ENCODE peak calls at places on chromosomes 5 and 9, in four cellular contexts. X is GM12878, Q is adrenal gland, C is A549. H is an unnamed sample.

GRCh38 chr5:6424110-6424659 is 24.5 kb upstream of the UBE2QL1 start:
- DNase-seq in C (no peak), X (no peak), Q (no peak), H (no peak)

GRCh38 chr5:169146158-169146557 is 154.8 kb downstream of the SLIT3 start:
- DNase-seq in X (no peak), C (no peak), Q (no peak), H (no peak)

GRCh38 chr5:90173299-90174030 is 236.1 kb downstream of the CETN3 start:
- DNase-seq in C (no peak), Q (no peak), X (no peak), H (no peak)

GRCh38 chr5:149851211-149851610 is 93.4 kb downstream of the PDE6A start:
- DNase-seq in Q (no peak), C (no peak), X (no peak), H (no peak)

GRCh38 chr5:106755066-106755465 is 915.7 kb downstream of the EFNA5 start:
- DNase-seq in Q (no peak), C (no peak), X (no peak), H (no peak)

GRCh38 chr9:121692606-121693505 is 41.4 kb downstream of the DAB2IP start:
- DNase-seq in C (peak; percentile 38), X (no peak), Q (peak; percentile 84), H (no peak)

GRCh38 chr9:114290561-114290986 is 32.3 kb upstream of the ORM1 start:
- DNase-seq in C (no peak), Q (peak; percentile 6), X (no peak), H (no peak)

GRCh38 chr9:120394058-120394669 is 185.8 kb downstream of the CDK5RAP2 start:
- DNase-seq in X (no peak), Q (no peak), C (no peak), H (no peak)

GRCh38 chr5:31671339-31671741 is 32.4 kb downstream of the PDZD2 start:
- DNase-seq in X (no peak), Q (peak; percentile 78), C (no peak), H (no peak)

GRCh38 chr5:172860520-172861443 is 26.7 kb downstream of the ERGIC1 start:
- DNase-seq in Q (peak; percentile 90), X (no peak), C (no peak), H (peak; percentile 72)

GRCh38 chr5:151077419-151077818 is 3.4 kb downstream of the TNIP1 start:
- DNase-seq in Q (no peak), X (no peak), C (no peak), H (no peak)

GRCh38 chr9:120916573-120916972 is 10.0 kb downstream of the TRAF1 start:
- DNase-seq in C (no peak), Q (peak; percentile 77), X (no peak), H (no peak)

GRCh38 chr5:88984040-88984439 is 101.1 kb upstream of the MEF2C start:
- DNase-seq in Q (no peak), C (no peak), X (no peak), H (no peak)

GRCh38 chr5:95554647-95555548 is at the start of the genes ARSK and SKIC3:
- DNase-seq in C (peak; percentile 98), X (peak; percentile 99), Q (peak; percentile 95), H (peak; percentile 91)

GRCh38 chr9:33080534-33080933 is 4.1 kb upstream of the SMU1 start:
- DNase-seq in Q (no peak), C (no peak), X (no peak), H (no peak)

GRCh38 chr9:33082135-33082534 is 5.7 kb upstream of the SMU1 start:
- DNase-seq in X (no peak), Q (no peak), C (no peak), H (no peak)

GRCh38 chr9:33081128-33081851 is 4.8 kb upstream of the SMU1 start:
- DNase-seq in C (peak; percentile 89), Q (peak; percentile 68), X (peak; percentile 76), H (peak; percentile 80)

GRCh38 chr9:33082538-33083326 is 6.3 kb upstream of the SMU1 start:
- DNase-seq in C (no peak), Q (no peak), X (no peak), H (peak; percentile 52)
- TF ChIP-seq POLR2A in C (no peak), Q (no peak), X (no peak), H (no peak)

GRCh38 chr9:6008169-6008979 is 7.0 kb downstream of the RANBP6 start:
- DNase-seq in Q (peak; percentile 98), X (peak; percentile 88), C (peak; percentile 99), H (peak; percentile 98)
- TF ChIP-seq POLR2A in Q (peak; percentile 51), X (peak; percentile 55), C (no peak), H (peak; percentile 63)

GRCh38 chr9:96565684-96566360 is 53.8 kb downstream of the CDC14B start:
- DNase-seq in Q (no peak), X (no peak), C (no peak), H (no peak)

GRCh38 chr9:96564217-96564616 is 55.4 kb downstream of the CDC14B start:
- DNase-seq in X (no peak), Q (no peak), C (no peak), H (no peak)

GRCh38 chr9:96567203-96567700 is 52.4 kb downstream of the CDC14B start:
- DNase-seq in C (no peak), Q (no peak), X (no peak), H (no peak)

DNA sequence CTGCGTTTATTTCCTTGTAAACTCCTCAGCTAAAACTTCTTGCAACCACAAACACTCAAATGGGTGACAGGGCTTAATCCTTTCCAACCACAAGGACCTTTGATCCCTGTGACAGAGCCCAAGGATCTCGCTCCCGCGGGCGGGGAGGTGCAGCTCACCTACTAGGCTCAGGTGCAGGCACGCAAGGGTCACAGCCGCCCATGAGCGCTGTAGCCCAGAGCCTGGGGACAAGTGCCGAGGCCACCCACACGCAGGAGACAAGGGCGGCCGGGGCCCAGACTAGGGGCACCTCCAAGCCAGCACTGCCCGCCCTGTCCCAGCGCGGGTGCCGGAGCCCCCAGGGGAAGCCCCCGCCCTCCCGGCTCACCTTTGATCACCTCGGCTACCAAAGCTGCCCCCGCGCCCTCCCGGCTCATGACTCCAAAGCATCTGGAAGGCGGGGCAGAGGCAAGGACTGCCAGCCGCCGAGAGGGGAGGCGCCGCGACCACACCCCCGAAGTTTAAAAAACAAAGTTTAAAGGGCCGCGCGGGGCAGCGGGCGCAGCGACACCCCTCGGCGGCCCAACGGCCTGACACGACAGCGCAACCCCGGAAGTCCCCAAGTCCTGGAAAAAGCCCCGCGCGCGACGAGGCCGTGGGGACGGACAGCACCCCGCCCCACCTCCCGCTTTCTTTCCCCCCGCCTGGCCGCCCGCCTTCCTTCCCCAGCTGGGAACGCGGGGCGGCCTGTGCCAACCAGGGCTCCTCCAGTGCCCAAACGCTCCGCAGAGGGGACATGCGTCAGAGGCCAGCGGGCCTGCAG is 53.0 kb downstream of the CDC14B start:
- DNase-seq in X (no peak), Q (peak; percentile 81), C (peak; percentile 77), H (peak; percentile 91)
- TF ChIP-seq POLR2A in X (peak; percentile 81), Q (peak; percentile 38), C (peak; percentile 20), H (peak; percentile 46)

GRCh38 chr9:25681270-25681669 is 3.0 kb upstream of the TUSC1 start:
- DNase-seq in Q (peak; percentile 22), X (no peak), C (no peak), H (no peak)
- TF ChIP-seq POLR2A in Q (no peak), X (no peak), C (no peak), H (no peak)

GRCh38 chr9:129639756-129640085 is 2.2 kb downstream of the ASB6 start:
- DNase-seq in Q (no peak), C (no peak), X (no peak), H (no peak)

GRCh38 chr9:129640086-129640870 is 1.7 kb downstream of the ASB6 start:
- DNase-seq in C (no peak), Q (peak; percentile 78), X (no peak), H (no peak)

GRCh38 chr9:129643706-129644105 is 1.8 kb upstream of the ASB6 start:
- DNase-seq in Q (peak; percentile 15), C (no peak), X (no peak), H (no peak)

GRCh38 chr9:129640871-129641750 is 840 bp downstream of the ASB6 start:
- DNase-seq in Q (no peak), X (no peak), C (no peak), H (no peak)

DNA sequence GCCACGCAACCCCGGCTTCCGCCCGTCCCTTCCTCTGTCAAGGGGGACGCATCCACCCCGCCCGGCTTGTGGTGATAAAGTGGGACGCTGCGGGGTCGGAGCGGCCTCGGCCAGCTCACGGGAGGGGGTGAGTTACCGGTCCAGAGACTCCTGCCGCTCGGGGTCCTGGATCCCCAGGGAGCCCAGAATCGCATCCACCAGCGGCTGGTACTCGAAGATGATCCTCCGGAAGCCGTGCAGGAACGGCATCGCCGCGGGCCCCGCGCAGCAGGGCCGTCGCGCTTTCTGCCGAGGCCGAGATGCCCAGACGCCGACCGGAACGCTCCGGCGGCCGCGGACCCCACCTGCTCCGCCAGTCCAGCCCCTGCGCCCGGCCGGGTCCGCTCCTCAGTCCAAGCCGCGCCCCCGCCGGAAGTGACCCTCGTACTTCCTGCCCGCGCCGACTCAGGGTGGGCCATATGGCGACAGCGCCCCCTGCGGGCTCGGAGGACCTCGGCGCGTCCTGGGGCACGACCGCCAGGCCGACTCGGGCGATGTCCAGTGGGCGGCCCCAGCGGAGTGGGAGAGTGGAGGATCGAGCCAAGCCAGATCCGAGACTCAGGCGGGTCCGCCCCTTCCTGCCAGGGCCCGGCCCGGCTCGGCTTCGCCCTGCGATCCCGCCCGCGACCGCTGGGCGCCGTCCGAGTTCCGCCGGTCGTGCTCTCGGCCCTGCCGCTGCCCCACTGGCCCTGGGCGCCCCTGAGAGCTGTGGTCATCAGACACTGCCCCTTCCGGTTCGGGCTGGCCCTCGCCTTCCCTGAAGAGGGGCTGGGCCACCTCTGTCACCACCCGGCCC is at the start of gene ASB6:
- DNase-seq in X (peak; percentile 69), C (peak; percentile 98), Q (peak; percentile 98), H (peak; percentile 98)
- TF ChIP-seq POLR2A in X (peak; percentile 89), C (peak; percentile 60), Q (peak; percentile 68), H (peak; percentile 80)